ENCODE peak calls at places on chromosomes 4 and X, in ten cellular contexts. W is suprapubic skin, T is tibial nerve, Y is IMR-90, M is cardiac muscle cell, R is BE2C, O is thoracic aorta, B is mucosa of descending colon, K is Caco-2, U is AG09309. J is an unnamed sample.
A peak's percentile ranks its signal among the peaks of the same experiment; 100 is the strongest.

GRCh38 chrX:153966841-153967535 is 4.6 kb downstream of the HCFC1 start:
- DNase-seq in K (no peak), W (peak; percentile 62), M (no peak), T (no peak), U (no peak), R (peak; percentile 5), O (no peak), B (no peak), Y (peak; percentile 43), J (no peak)

GRCh38 chr4:99117876-99118693 is 26.0 kb downstream of the ADH4 start:
- DNase-seq in U (no peak), K (no peak), B (no peak), R (no peak), W (no peak), Y (peak; percentile 35), O (no peak), M (no peak), T (no peak), J (peak; percentile 68)

GRCh38 chr4:74217365-74217764 is 59.4 kb downstream of the MTHFD2L start:
- DNase-seq in U (no peak), B (no peak), R (no peak), K (no peak), Y (peak; percentile 50), O (no peak), M (no peak), W (no peak), T (no peak), J (peak; percentile 60)

GRCh38 chr4:186657766-186658165 is 65.9 kb downstream of the FAT1 start:
- DNase-seq in K (no peak), B (no peak), R (no peak), M (no peak), W (no peak), O (no peak), U (no peak), T (no peak), Y (peak; percentile 43), J (peak; percentile 6)

GRCh38 chr4:180828455-180829018 is 1414.7 kb upstream of the TENM3 start:
- DNase-seq in O (no peak), M (peak; percentile 73), Y (peak; percentile 83), B (peak; percentile 18), U (peak; percentile 57), T (no peak), K (peak; percentile 17), R (peak; percentile 65), W (no peak), J (peak; percentile 91)

GRCh38 chrX:38117485-38117884 is 103.2 kb downstream of the SRPX start:
- DNase-seq in O (no peak), B (no peak), W (no peak), Y (peak; percentile 24), K (no peak), R (peak; percentile 14), M (no peak), U (no peak), T (no peak), J (peak; percentile 40)

GRCh38 chr4:150510176-150510875 is 71.6 kb upstream of the MAB21L2 start:
- DNase-seq in K (no peak), T (no peak), R (no peak), W (no peak), O (no peak), B (no peak), Y (peak; percentile 86), U (peak; percentile 39), M (no peak), J (peak; percentile 91)

GRCh38 chr4:30912098-30912719 is 192.0 kb downstream of the PCDH7 start:
- DNase-seq in K (peak; percentile 5), R (no peak), M (peak; percentile 25), O (no peak), T (no peak), W (no peak), U (no peak), B (no peak), Y (peak; percentile 46), J (peak; percentile 43)

GRCh38 chr4:15006416-15007024 is 4.2 kb downstream of the CPEB2 start:
- DNase-seq in K (no peak), M (no peak), U (no peak), O (no peak), T (no peak), W (no peak), R (no peak), Y (peak; percentile 18), B (no peak), J (peak; percentile 33)
- TF ChIP-seq CTCF in K (no peak), M (peak; percentile 42), U (peak; percentile 31), O (no peak), T (no peak), W (no peak), R (peak; percentile 18), Y (peak; percentile 42), B (no peak), J (peak; percentile 51)

GRCh38 chrX:2321411-2321810 is 179.4 kb downstream of the DHRSX start:
- DNase-seq in K (no peak), M (no peak), O (no peak), T (no peak), U (no peak), B (no peak), R (no peak), Y (no peak), W (no peak), J (no peak)

GRCh38 chrX:2324116-2324515 is 176.7 kb downstream of the DHRSX start:
- DNase-seq in K (no peak), T (no peak), M (no peak), U (no peak), R (no peak), Y (no peak), B (no peak), W (no peak), O (no peak), J (no peak)

GRCh38 chrX:2320580-2321327 is 180.0 kb downstream of the DHRSX start:
- DNase-seq in Y (peak; percentile 77), O (no peak), R (no peak), K (peak; percentile 76), M (peak; percentile 75), U (peak; percentile 73), W (no peak), B (no peak), T (peak; percentile 14), J (peak; percentile 58)

GRCh38 chrX:2327423-2327822 is 173.4 kb downstream of the DHRSX start:
- DNase-seq in M (no peak), W (no peak), R (no peak), O (no peak), B (no peak), Y (no peak), U (no peak), T (no peak), K (no peak), J (no peak)

DNA sequence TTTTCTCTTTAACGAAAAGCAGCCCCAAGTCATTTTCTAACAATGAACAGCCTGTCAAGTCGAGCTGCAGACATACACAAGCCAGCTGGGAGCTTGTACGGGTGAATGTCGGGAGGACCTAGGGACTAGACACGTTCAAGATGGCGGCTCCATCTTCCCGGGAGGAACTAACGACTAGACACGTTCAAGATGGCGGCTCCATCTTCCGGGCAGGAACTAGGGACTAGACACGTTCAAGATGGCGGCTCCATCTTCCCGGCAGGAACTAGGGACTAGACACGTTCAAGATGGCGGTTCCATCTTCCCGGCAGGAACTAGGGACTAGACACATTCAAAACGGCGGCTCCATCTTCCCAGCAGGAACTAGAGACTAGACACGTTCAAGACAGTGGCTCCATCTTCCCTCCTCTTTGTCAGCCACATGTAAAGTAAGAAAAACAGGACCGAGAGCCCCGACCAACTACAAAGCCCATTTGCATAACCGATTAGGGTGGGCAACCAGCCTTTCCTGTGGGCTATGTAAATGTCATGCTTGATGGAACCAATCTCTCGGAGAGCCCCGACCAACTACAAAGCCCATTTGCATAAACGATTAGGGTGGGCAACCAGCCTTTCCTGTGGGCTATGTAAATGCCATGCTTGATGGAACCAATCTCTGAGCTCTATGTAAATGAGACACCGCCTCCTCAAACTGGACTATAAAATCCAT is 175.5 kb downstream of the DHRSX start:
- DNase-seq in T (peak; percentile 38), R (no peak), K (no peak), U (peak; percentile 70), Y (peak; percentile 84), B (peak; percentile 54), M (no peak), O (no peak), W (peak; percentile 83), J (peak; percentile 85)
- H3K4me3 ChIP-seq in T (peak overlapping the region; percentile 52), R (no peak overlapping the region), K (no peak overlapping the region), U (peak overlapping the region; percentile 36), Y (peak overlapping the region; percentile 21), B (no peak overlapping the region), M (no peak overlapping the region), O (peak overlapping the region; percentile 68), W (no peak overlapping the region), J (peak overlapping the region; percentile 43)

DNA sequence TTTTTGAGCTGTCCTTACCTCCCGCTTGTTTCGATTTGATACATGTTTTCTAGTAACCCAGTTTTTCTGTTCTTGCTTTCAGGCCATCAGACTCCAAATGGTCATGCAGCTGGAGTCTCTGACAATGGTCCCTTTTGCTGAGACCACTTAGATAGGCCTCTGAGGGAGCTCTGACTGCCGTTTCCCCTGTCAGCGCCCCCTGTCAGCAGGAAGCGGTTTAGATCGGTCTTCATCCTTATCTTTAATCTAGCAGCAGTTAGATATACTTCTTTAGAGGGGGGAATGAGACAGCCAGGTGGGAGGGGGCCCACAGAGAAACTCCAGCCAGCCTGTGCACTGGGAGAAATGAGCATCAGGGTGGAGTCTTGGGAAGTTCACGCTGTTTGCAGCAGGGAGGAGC is 457.9 kb downstream of the GPAT3 start:
- DNase-seq in O (no peak), B (no peak), U (no peak), R (peak; percentile 19), M (no peak), K (no peak), W (no peak), Y (no peak), T (no peak), J (no peak)
- TF ChIP-seq CTCF in O (no peak), B (no peak), U (peak; percentile 17), R (peak; percentile 28), M (no peak), K (no peak), W (no peak), Y (peak; percentile 17), T (no peak), J (no peak)

GRCh38 chr4:153511104-153511503 is 44.9 kb downstream of the TMEM131L start:
- DNase-seq in U (no peak), T (no peak), W (no peak), O (no peak), K (no peak), Y (no peak), R (no peak), M (no peak), B (no peak), J (no peak)

GRCh38 chr4:153512162-153512852 is 46.1 kb downstream of the TMEM131L start:
- DNase-seq in B (no peak), M (no peak), T (no peak), R (no peak), O (no peak), W (no peak), U (no peak), Y (no peak), K (peak; percentile 67), J (no peak)

GRCh38 chr4:153513596-153513995 is 47.4 kb downstream of the TMEM131L start:
- DNase-seq in K (no peak), U (peak; percentile 55), T (no peak), W (no peak), M (no peak), O (no peak), R (no peak), B (no peak), Y (peak; percentile 74), J (peak; percentile 86)

GRCh38 chr4:153512952-153513500 is 46.9 kb downstream of the TMEM131L start:
- DNase-seq in R (no peak), M (no peak), O (no peak), Y (peak; percentile 49), K (no peak), W (no peak), U (no peak), T (no peak), B (no peak), J (peak; percentile 77)

DNA sequence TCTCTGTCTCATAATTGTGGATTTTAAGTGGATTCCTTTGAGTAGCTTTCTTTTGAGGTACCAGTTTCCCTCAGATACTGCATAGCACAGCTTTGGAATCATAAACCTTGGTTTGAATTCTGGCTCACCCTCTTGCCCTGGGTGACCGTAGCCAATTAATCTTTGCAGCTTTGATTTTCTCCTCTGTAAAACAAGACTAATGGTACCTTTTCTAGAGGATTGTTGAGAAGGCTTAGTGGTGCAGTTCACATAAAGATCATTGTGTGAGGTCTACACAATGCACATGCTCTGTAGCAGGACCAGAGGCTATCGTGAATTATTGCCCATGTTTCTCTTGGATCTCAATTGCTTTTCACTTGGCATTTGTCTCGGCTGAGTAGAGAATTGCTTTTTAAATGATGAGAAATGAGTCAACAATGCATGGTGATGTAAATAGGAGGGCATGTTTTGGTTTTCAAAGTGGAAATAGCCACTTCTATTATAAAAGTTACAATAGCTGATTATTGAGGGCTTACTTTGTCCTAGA is 47.9 kb downstream of the TMEM131L start:
- DNase-seq in O (no peak), U (peak; percentile 72), Y (peak; percentile 66), R (no peak), M (no peak), T (no peak), B (no peak), K (no peak), W (no peak), J (peak; percentile 96)
- H3K4me3 ChIP-seq in O (peak overlapping the region; percentile 23), U (no peak overlapping the region), Y (no peak overlapping the region), R (no peak overlapping the region), M (no peak overlapping the region), T (no peak overlapping the region), B (no peak overlapping the region), K (no peak overlapping the region), W (no peak overlapping the region), J (no peak overlapping the region)

J was measured in fibroblast of the aortic adventitia.